ENCODE peak calls at places on chromosomes 1 and 21, in four cellular contexts. M is mesothelial cell of epicardium, R is left lung, N is nephron progenitor cell. S is an unnamed sample.

GRCh38 chr1:200366577-200367253 is 43.1 kb downstream of the ZNF281 start:
- DNase-seq in M (no peak), R (no peak), N (no peak), S (peak; percentile 66)

GRCh38 chr1:6523566-6523965 is 30.7 kb downstream of the NOL9 start:
- DNase-seq in M (no peak), R (no peak), N (peak; percentile 32), S (no peak)

GRCh38 chr1:212488436-212489283 is 55.9 kb downstream of the NENF start:
- DNase-seq in M (no peak), R (no peak), N (no peak), S (peak; percentile 97)

GRCh38 chr1:193062698-193063463 is 3.5 kb downstream of the RO60 start:
- DNase-seq in M (no peak), R (no peak), N (no peak), S (no peak)

GRCh38 chr1:94180650-94181049 is 56.7 kb downstream of the ARHGAP29 start:
- DNase-seq in M (no peak), R (no peak), N (no peak), S (no peak)

GRCh38 chr1:244964112-244964971 is 100.0 kb upstream of the HNRNPU start:
- DNase-seq in M (no peak), R (no peak), N (no peak), S (no peak)

GRCh38 chr21:45926281-45926680 is 55.3 kb upstream of the COL6A1 start:
- DNase-seq in M (no peak), R (no peak), N (no peak), S (no peak)

GRCh38 chr1:115242543-115242942 is 95.5 kb downstream of the NGF start:
- DNase-seq in M (no peak), R (no peak), N (no peak), S (no peak)

GRCh38 chr21:43645414-43645891 is 13.8 kb downstream of the HSF2BP start:
- DNase-seq in M (no peak), R (no peak), N (peak; percentile 26), S (peak; percentile 69)

GRCh38 chr21:29523646-29524045 is 224.9 kb downstream of the BACH1 start:
- DNase-seq in M (no peak), R (no peak), N (no peak), S (no peak)

GRCh38 chr21:34147835-34148804 is 74.7 kb downstream of the MRPS6 start:
- DNase-seq in M (no peak), R (no peak), N (no peak), S (no peak)

GRCh38 chr1:205480349-205481278 is 23.9 kb upstream of the CDK18 start:
- DNase-seq in M (no peak), R (no peak), N (no peak), S (no peak)

GRCh38 chr1:57620589-57620988 is 196.7 kb upstream of the DAB1 start:
- DNase-seq in M (no peak), R (no peak), N (peak; percentile 21), S (no peak)

GRCh38 chr1:112417985-112418607 is 22.1 kb downstream of the CTTNBP2NL start:
- DNase-seq in M (no peak), R (no peak), N (no peak), S (no peak)

GRCh38 chr1:1406821-1407100 is 332 bp downstream of the MRPL20 start:
- DNase-seq in M (no peak), R (no peak), N (no peak), S (no peak)

DNA sequence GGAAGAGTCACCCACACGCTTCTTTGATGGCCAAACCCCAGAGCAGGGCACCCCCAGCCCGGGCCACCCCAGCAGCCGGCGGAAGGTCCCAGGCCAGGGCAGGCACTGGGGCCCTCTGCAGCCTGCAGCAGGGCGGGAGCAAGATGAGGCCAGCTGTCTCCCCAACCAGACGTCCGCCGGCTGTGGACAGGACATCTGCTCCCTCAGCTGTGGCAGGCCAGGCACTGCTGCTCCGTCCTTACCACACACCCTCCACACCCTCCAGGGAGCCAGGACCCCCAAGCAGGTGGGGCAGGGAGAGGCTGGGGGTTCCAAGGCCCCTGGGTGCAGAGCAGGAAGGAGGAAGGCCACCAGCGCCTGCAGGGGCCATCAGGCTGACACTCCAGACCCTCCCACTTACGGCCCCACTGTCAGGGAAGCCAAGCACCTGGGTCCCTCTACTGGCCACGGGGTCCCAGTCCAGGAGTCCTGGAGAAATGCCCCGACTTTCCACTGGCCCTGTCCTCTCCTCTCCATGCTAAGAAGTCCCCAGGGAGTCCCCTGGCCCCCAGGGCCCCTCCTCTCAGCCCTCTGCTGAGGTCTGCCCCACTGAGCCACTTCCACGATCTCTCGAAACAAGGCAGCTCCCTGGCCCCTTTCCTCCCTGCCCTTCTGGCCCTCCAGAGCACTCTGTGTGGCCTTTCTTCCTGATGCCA is 5.6 kb downstream of the WNT9A start:
- DNase-seq in M (peak; percentile 42), R (peak; percentile 67), N (peak; percentile 52), S (peak; percentile 37)
- TF ChIP-seq CTCF in M (no peak), R (no peak), N (peak; percentile 26), S (no peak)

GRCh38 chr1:10456661-10457060 is 6.8 kb downstream of the CORT start:
- DNase-seq in M (no peak), R (no peak), N (no peak), S (no peak)
- TF ChIP-seq CTCF in M (no peak), R (no peak), N (no peak), S (no peak)

GRCh38 chr1:227740401-227740960 is 5.2 kb downstream of the SNAP47 start:
- DNase-seq in M (no peak), R (no peak), N (no peak), S (no peak)

GRCh38 chr1:227745568-227745967 is 10.3 kb downstream of the SNAP47 start:
- DNase-seq in M (no peak), R (no peak), N (no peak), S (no peak)

GRCh38 chr1:227744668-227745067 is 9.4 kb downstream of the SNAP47 start:
- DNase-seq in M (no peak), R (peak; percentile 54), N (no peak), S (no peak)

GRCh38 chr1:227741166-227741870 is 6.1 kb downstream of the SNAP47 start:
- DNase-seq in M (no peak), R (no peak), N (no peak), S (no peak)

GRCh38 chr1:227742738-227743715 is 7.8 kb downstream of the SNAP47 start:
- DNase-seq in M (no peak), R (peak; percentile 79), N (no peak), S (no peak)
- TF ChIP-seq CTCF in M (no peak), R (no peak), N (no peak), S (no peak)

DNA sequence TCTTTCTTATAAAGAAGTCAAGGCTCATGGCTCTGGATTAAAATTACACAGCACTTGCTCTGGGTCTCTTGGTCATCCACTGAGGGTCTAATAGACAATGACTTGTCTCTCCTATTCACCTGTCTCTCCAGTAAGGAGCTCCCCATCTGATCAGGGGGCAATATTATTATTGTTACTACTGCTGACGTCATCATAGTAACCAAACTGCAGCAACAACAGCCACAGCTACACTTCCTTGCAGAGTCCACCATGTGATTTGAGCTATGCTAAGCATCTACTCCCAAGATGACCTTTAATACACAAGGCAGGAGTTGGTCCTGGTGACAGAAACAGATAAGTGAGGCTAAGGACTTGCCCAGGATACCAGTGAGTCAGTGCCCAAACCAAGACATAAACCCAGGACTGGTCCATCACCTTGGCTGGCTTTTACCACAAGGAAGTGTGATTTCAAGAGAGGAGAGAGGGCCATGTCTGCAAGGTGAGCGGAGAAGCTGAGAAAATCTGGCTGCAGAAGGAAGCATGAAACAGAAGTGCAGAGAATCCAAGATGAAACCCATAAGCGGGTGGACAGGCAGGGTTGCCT is 602.5 kb downstream of the PTPRU start:
- DNase-seq in M (no peak), R (no peak), N (no peak), S (no peak)
- TF ChIP-seq CTCF in M (no peak), R (no peak), N (no peak), S (no peak)

GRCh38 chr1:17335821-17336718 is 28.1 kb downstream of the PADI4 start:
- DNase-seq in M (peak; percentile 88), R (peak; percentile 92), N (peak; percentile 93), S (peak; percentile 66)
- TF ChIP-seq CTCF in M (peak; percentile 90), R (peak; percentile 73), N (peak; percentile 89), S (peak; percentile 90)

GRCh38 chr1:179598631-179599030 is 7.0 kb downstream of the TDRD5 start:
- DNase-seq in M (no peak), R (no peak), N (no peak), S (no peak)

GRCh38 chr1:179601093-179601492 is 9.5 kb downstream of the TDRD5 start:
- DNase-seq in M (no peak), R (no peak), N (no peak), S (no peak)

DNA sequence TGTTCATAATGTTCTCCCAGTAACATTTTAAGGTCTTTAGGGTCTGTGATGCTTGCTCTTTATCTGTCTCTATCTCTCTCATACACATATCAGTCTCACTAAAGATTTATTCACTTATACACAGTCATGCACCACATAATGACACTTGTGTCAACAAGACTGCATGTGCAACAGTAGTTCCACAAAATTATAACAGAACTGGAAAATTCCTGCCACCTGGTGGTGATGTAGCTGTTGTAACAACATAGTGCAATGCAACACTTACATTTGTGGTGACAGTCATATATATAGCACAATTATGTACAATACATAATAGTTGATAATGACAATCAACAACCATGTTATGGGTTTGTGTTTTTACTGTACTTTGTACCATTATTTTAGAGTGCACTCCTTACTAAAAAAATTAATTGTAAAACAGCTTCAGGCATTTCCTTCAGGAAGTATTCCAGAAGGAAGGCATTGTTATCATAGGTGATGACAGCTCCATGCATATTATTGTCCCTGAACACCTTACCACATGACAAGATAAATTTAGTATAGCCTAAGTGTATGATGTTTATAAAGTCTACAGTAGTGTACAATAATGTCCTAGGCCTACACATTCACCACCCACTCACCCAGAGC is 8.1 kb downstream of the TDRD5 start:
- DNase-seq in M (no peak), R (no peak), N (peak; percentile 16), S (no peak)
- TF ChIP-seq CTCF in M (peak; percentile 44), R (peak; percentile 32), N (peak; percentile 41), S (peak; percentile 27)

GRCh38 chr1:85583355-85584263 is 3.0 kb downstream of the CCN1 start:
- DNase-seq in M (no peak), R (no peak), N (no peak), S (no peak)

GRCh38 chr1:85584264-85584781 is 3.8 kb downstream of the CCN1 start:
- DNase-seq in M (no peak), R (no peak), N (no peak), S (no peak)

GRCh38 chr1:85581138-85581801 is 709 bp downstream of the CCN1 start:
- DNase-seq in M (peak; percentile 74), R (peak; percentile 92), N (peak; percentile 76), S (no peak)

GRCh38 chr1:85581802-85582686 is 1.5 kb downstream of the CCN1 start:
- DNase-seq in M (no peak), R (no peak), N (peak; percentile 33), S (no peak)

DNA sequence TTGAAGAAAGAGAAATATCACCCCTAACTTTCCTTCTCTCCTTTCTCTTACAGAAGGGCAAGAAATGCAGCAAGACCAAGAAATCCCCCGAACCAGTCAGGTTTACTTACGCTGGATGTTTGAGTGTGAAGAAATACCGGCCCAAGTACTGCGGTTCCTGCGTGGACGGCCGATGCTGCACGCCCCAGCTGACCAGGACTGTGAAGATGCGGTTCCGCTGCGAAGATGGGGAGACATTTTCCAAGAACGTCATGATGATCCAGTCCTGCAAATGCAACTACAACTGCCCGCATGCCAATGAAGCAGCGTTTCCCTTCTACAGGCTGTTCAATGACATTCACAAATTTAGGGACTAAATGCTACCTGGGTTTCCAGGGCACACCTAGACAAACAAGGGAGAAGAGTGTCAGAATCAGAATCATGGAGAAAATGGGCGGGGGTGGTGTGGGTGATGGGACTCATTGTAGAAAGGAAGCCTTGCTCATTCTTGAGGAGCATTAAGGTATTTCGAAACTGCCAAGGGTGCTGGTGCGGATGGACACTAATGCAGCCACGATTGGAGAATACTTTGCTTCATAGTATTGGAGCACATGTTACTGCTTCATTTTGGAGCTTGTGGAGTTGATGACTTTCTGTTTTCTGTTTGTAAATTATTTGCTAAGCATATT is 2.3 kb downstream of the CCN1 start:
- DNase-seq in M (no peak), R (no peak), N (no peak), S (no peak)
- TF ChIP-seq CTCF in M (peak; percentile 6), R (no peak), N (no peak), S (no peak)

GRCh38 chr1:53688703-53689102 is 50.3 kb downstream of the GLIS1 start:
- DNase-seq in M (no peak), R (no peak), N (no peak), S (no peak)
- TF ChIP-seq CTCF in M (no peak), R (no peak), N (no peak), S (no peak)